ENCODE peak calls at places on chromosome 1, in nine cellular contexts. One of them, this sample, is unnamed.

GRCh38 chr1:93905734-93906133 is 3.5 kb downstream of the GCLM start:
- DNase-seq in NCI-H446 treated with DMSO at 0.1 percent for 48 hours: no peak
- DNase-seq in activated naive CD8-positive, alpha-beta T cell treated with anti-CD3 and anti-CD28 coated beads, Interleukin-2, amount 10 ng/mL, durations not matched to agents 7 days and 5 days: no peak
- DNase-seq in astrocyte of the spinal cord: no peak
- DNase-seq in NCI-H1092 treated with DMSO at 0.1 percent for 48 hours: no peak
- DNase-seq in AG20443: peak; percentile 35
- DNase-seq in cortex of kidney: no peak
- DNase-seq in substantia nigra: no peak
- DNase-seq in fibroblast of the aortic adventitia: peak; percentile 61
- DNase-seq in this sample: no peak

GRCh38 chr1:24868016-24868875 is 61.8 kb downstream of the RUNX3 start:
- DNase-seq in substantia nigra: no peak
- DNase-seq in astrocyte of the spinal cord: no peak
- DNase-seq in AG20443: no peak
- DNase-seq in NCI-H446 treated with DMSO at 0.1 percent for 48 hours: no peak
- DNase-seq in cortex of kidney: no peak
- DNase-seq in NCI-H1092 treated with DMSO at 0.1 percent for 48 hours: no peak
- DNase-seq in activated naive CD8-positive, alpha-beta T cell treated with anti-CD3 and anti-CD28 coated beads, Interleukin-2, amount 10 ng/mL, durations not matched to agents 7 days and 5 days: no peak
- DNase-seq in fibroblast of the aortic adventitia: no peak
- DNase-seq in this sample: no peak

GRCh38 chr1:34710811-34711210 is 44.0 kb upstream of the GJB5 start:
- DNase-seq in astrocyte of the spinal cord: no peak
- DNase-seq in activated naive CD8-positive, alpha-beta T cell treated with anti-CD3 and anti-CD28 coated beads, Interleukin-2, amount 10 ng/mL, durations not matched to agents 7 days and 5 days: no peak
- DNase-seq in NCI-H1092 treated with DMSO at 0.1 percent for 48 hours: peak; percentile 7
- DNase-seq in substantia nigra: no peak
- DNase-seq in cortex of kidney: no peak
- DNase-seq in NCI-H446 treated with DMSO at 0.1 percent for 48 hours: no peak
- DNase-seq in fibroblast of the aortic adventitia: no peak
- DNase-seq in AG20443: no peak
- DNase-seq in this sample: no peak

GRCh38 chr1:87334351-87335174 is 5.9 kb downstream of the LMO4 start:
- DNase-seq in fibroblast of the aortic adventitia: peak; percentile 26
- DNase-seq in substantia nigra: no peak
- DNase-seq in NCI-H1092 treated with DMSO at 0.1 percent for 48 hours: peak; percentile 21
- DNase-seq in activated naive CD8-positive, alpha-beta T cell treated with anti-CD3 and anti-CD28 coated beads, Interleukin-2, amount 10 ng/mL, durations not matched to agents 7 days and 5 days: peak; percentile 30
- DNase-seq in cortex of kidney: no peak
- DNase-seq in NCI-H446 treated with DMSO at 0.1 percent for 48 hours: no peak
- DNase-seq in AG20443: peak; percentile 13
- DNase-seq in astrocyte of the spinal cord: peak; percentile 26
- DNase-seq in this sample: no peak

GRCh38 chr1:227006397-227006796 is 66.3 kb downstream of the COQ8A start:
- DNase-seq in activated naive CD8-positive, alpha-beta T cell treated with anti-CD3 and anti-CD28 coated beads, Interleukin-2, amount 10 ng/mL, durations not matched to agents 7 days and 5 days: no peak
- DNase-seq in NCI-H446 treated with DMSO at 0.1 percent for 48 hours: no peak
- DNase-seq in fibroblast of the aortic adventitia: no peak
- DNase-seq in cortex of kidney: no peak
- DNase-seq in AG20443: no peak
- DNase-seq in NCI-H1092 treated with DMSO at 0.1 percent for 48 hours: no peak
- DNase-seq in astrocyte of the spinal cord: no peak
- DNase-seq in substantia nigra: no peak
- DNase-seq in this sample: no peak

GRCh38 chr1:25568834-25569598 is 25.6 kb downstream of the LDLRAP1 start:
- DNase-seq in activated naive CD8-positive, alpha-beta T cell treated with anti-CD3 and anti-CD28 coated beads, Interleukin-2, amount 10 ng/mL, durations not matched to agents 7 days and 5 days: no peak
- DNase-seq in substantia nigra: peak; percentile 20
- DNase-seq in fibroblast of the aortic adventitia: peak; percentile 63
- DNase-seq in NCI-H1092 treated with DMSO at 0.1 percent for 48 hours: no peak
- DNase-seq in astrocyte of the spinal cord: peak; percentile 93
- DNase-seq in AG20443: peak; percentile 89
- DNase-seq in cortex of kidney: no peak
- DNase-seq in NCI-H446 treated with DMSO at 0.1 percent for 48 hours: no peak
- DNase-seq in this sample: peak; percentile 74

GRCh38 chr1:226617109-226617508 is 68.5 kb downstream of the STUM start:
- DNase-seq in substantia nigra: no peak
- DNase-seq in NCI-H1092 treated with DMSO at 0.1 percent for 48 hours: no peak
- DNase-seq in NCI-H446 treated with DMSO at 0.1 percent for 48 hours: no peak
- DNase-seq in AG20443: no peak
- DNase-seq in fibroblast of the aortic adventitia: no peak
- DNase-seq in astrocyte of the spinal cord: no peak
- DNase-seq in cortex of kidney: no peak
- DNase-seq in activated naive CD8-positive, alpha-beta T cell treated with anti-CD3 and anti-CD28 coated beads, Interleukin-2, amount 10 ng/mL, durations not matched to agents 7 days and 5 days: no peak
- DNase-seq in this sample: no peak

GRCh38 chr1:229310833-229311232 is 32.0 kb downstream of the CCSAP start:
- DNase-seq in fibroblast of the aortic adventitia: peak; percentile 12
- DNase-seq in astrocyte of the spinal cord: peak; percentile 15
- DNase-seq in NCI-H1092 treated with DMSO at 0.1 percent for 48 hours: no peak
- DNase-seq in substantia nigra: no peak
- DNase-seq in cortex of kidney: no peak
- DNase-seq in AG20443: no peak
- DNase-seq in activated naive CD8-positive, alpha-beta T cell treated with anti-CD3 and anti-CD28 coated beads, Interleukin-2, amount 10 ng/mL, durations not matched to agents 7 days and 5 days: no peak
- DNase-seq in NCI-H446 treated with DMSO at 0.1 percent for 48 hours: peak; percentile 4
- DNase-seq in this sample: no peak

GRCh38 chr1:235100124-235100801 is 28.4 kb downstream of the TOMM20 start:
- DNase-seq in astrocyte of the spinal cord: no peak
- DNase-seq in cortex of kidney: no peak
- DNase-seq in NCI-H446 treated with DMSO at 0.1 percent for 48 hours: no peak
- DNase-seq in NCI-H1092 treated with DMSO at 0.1 percent for 48 hours: peak; percentile 34
- DNase-seq in fibroblast of the aortic adventitia: no peak
- DNase-seq in AG20443: no peak
- DNase-seq in activated naive CD8-positive, alpha-beta T cell treated with anti-CD3 and anti-CD28 coated beads, Interleukin-2, amount 10 ng/mL, durations not matched to agents 7 days and 5 days: no peak
- DNase-seq in substantia nigra: no peak
- DNase-seq in this sample: no peak

GRCh38 chr1:157367870-157368269 is 184.4 kb downstream of the FCRL5 start:
- DNase-seq in astrocyte of the spinal cord: no peak
- DNase-seq in cortex of kidney: no peak
- DNase-seq in NCI-H446 treated with DMSO at 0.1 percent for 48 hours: no peak
- DNase-seq in NCI-H1092 treated with DMSO at 0.1 percent for 48 hours: no peak
- DNase-seq in AG20443: no peak
- DNase-seq in substantia nigra: no peak
- DNase-seq in fibroblast of the aortic adventitia: no peak
- DNase-seq in activated naive CD8-positive, alpha-beta T cell treated with anti-CD3 and anti-CD28 coated beads, Interleukin-2, amount 10 ng/mL, durations not matched to agents 7 days and 5 days: no peak
- DNase-seq in this sample: no peak

GRCh38 chr1:8651236-8651890 is 166.1 kb downstream of the RERE start:
- DNase-seq in AG20443: no peak
- DNase-seq in cortex of kidney: no peak
- DNase-seq in activated naive CD8-positive, alpha-beta T cell treated with anti-CD3 and anti-CD28 coated beads, Interleukin-2, amount 10 ng/mL, durations not matched to agents 7 days and 5 days: peak; percentile 30
- DNase-seq in NCI-H446 treated with DMSO at 0.1 percent for 48 hours: no peak
- DNase-seq in substantia nigra: no peak
- DNase-seq in astrocyte of the spinal cord: no peak
- DNase-seq in NCI-H1092 treated with DMSO at 0.1 percent for 48 hours: no peak
- DNase-seq in fibroblast of the aortic adventitia: no peak
- DNase-seq in this sample: no peak

GRCh38 chr1:31335007-31335406 is 37.9 kb downstream of the FABP3 start:
- DNase-seq in astrocyte of the spinal cord: peak; percentile 36
- DNase-seq in cortex of kidney: no peak
- DNase-seq in NCI-H1092 treated with DMSO at 0.1 percent for 48 hours: peak; percentile 53
- DNase-seq in AG20443: peak; percentile 62
- DNase-seq in activated naive CD8-positive, alpha-beta T cell treated with anti-CD3 and anti-CD28 coated beads, Interleukin-2, amount 10 ng/mL, durations not matched to agents 7 days and 5 days: no peak
- DNase-seq in fibroblast of the aortic adventitia: peak; percentile 64
- DNase-seq in NCI-H446 treated with DMSO at 0.1 percent for 48 hours: peak; percentile 52
- DNase-seq in substantia nigra: no peak
- DNase-seq in this sample: peak; percentile 25

GRCh38 chr1:64471724-64472276 is 1.9 kb downstream of the CACHD1 start:
- DNase-seq in substantia nigra: no peak
- DNase-seq in activated naive CD8-positive, alpha-beta T cell treated with anti-CD3 and anti-CD28 coated beads, Interleukin-2, amount 10 ng/mL, durations not matched to agents 7 days and 5 days: no peak
- DNase-seq in cortex of kidney: no peak
- DNase-seq in NCI-H446 treated with DMSO at 0.1 percent for 48 hours: no peak
- DNase-seq in fibroblast of the aortic adventitia: no peak
- DNase-seq in AG20443: peak; percentile 47
- DNase-seq in astrocyte of the spinal cord: peak; percentile 31
- DNase-seq in NCI-H1092 treated with DMSO at 0.1 percent for 48 hours: no peak
- DNase-seq in this sample: no peak

GRCh38 chr1:31666290-31666963 is 21.8 kb upstream of the PEF1 start:
- DNase-seq in fibroblast of the aortic adventitia: peak; percentile 73
- DNase-seq in astrocyte of the spinal cord: peak; percentile 19
- DNase-seq in NCI-H1092 treated with DMSO at 0.1 percent for 48 hours: no peak
- DNase-seq in substantia nigra: no peak
- DNase-seq in NCI-H446 treated with DMSO at 0.1 percent for 48 hours: no peak
- DNase-seq in cortex of kidney: no peak
- DNase-seq in activated naive CD8-positive, alpha-beta T cell treated with anti-CD3 and anti-CD28 coated beads, Interleukin-2, amount 10 ng/mL, durations not matched to agents 7 days and 5 days: no peak
- DNase-seq in AG20443: no peak
- DNase-seq in this sample: peak; percentile 85

GRCh38 chr1:191140038-191140437 is 662.4 kb upstream of the BRINP3 start:
- DNase-seq in fibroblast of the aortic adventitia: no peak
- DNase-seq in astrocyte of the spinal cord: no peak
- DNase-seq in cortex of kidney: no peak
- DNase-seq in activated naive CD8-positive, alpha-beta T cell treated with anti-CD3 and anti-CD28 coated beads, Interleukin-2, amount 10 ng/mL, durations not matched to agents 7 days and 5 days: no peak
- DNase-seq in NCI-H446 treated with DMSO at 0.1 percent for 48 hours: no peak
- DNase-seq in AG20443: no peak
- DNase-seq in substantia nigra: no peak
- DNase-seq in NCI-H1092 treated with DMSO at 0.1 percent for 48 hours: no peak
- DNase-seq in this sample: no peak